ENCODE peak calls at places on chromosomes 3 and 15, in four cellular contexts. H is ureter; P is stimulated activated naive B cell treated with anti-CD40 and anti-IgM and Interleukin-4, amounts not matched to agents 10 μg/mL and 1 μg/mL and 100 μg/mL, for 72 hours; T is amniotic epithelial cell. J is an unnamed sample.

GRCh38 chr3:82087958-82088357 is 326.5 kb upstream of the GBE1 start:
- DNase-seq in H (no peak), P (no peak), T (peak), J (no peak)

GRCh38 chr3:125051715-125052581 is 3.8 kb downstream of the HEG1 start:
- DNase-seq in H (peak), P (peak), T (peak), J (no peak)

GRCh38 chr15:45662375-45662774 is 27.5 kb downstream of the SQOR start:
- DNase-seq in H (no peak), P (no peak), T (no peak), J (no peak)

GRCh38 chr15:68347392-68347791 is 69.8 kb downstream of the FEM1B start:
- DNase-seq in H (no peak), P (no peak), T (peak), J (no peak)

GRCh38 chr3:18423401-18424212 is 1.5 kb downstream of the SATB1 start:
- DNase-seq in H (no peak), P (peak), T (peak), J (no peak)

GRCh38 chr15:52112203-52112750 is 298 bp downstream of the BCL2L10 start:
- DNase-seq in H (no peak), P (peak), T (no peak), J (peak)

GRCh38 chr3:173410836-173411235 is 13.3 kb downstream of the NLGN1 start:
- DNase-seq in H (no peak), P (no peak), T (no peak), J (no peak)

GRCh38 chr3:126747768-126748167 is 43.7 kb downstream of the CHCHD6 start:
- DNase-seq in H (no peak), P (no peak), T (no peak), J (peak)

GRCh38 chr15:100553468-100553867 is 24.7 kb upstream of the CERS3 start:
- DNase-seq in H (no peak), P (no peak), T (no peak), J (no peak)

GRCh38 chr3:65871305-65872141 is 167.2 kb downstream of the MAGI1 start:
- DNase-seq in H (no peak), P (no peak), T (no peak), J (no peak)

GRCh38 chr3:191997093-191997492 is 536.1 kb downstream of the PYDC2 start:
- DNase-seq in H (no peak), P (no peak), T (no peak), J (no peak)

GRCh38 chr15:65302061-65302460 is 2.4 kb upstream of the RNU5B-1 start:
- DNase-seq in H (no peak), P (no peak), T (no peak), J (no peak)

J was measured in vagina.